ENCODE peak calls at places on chromosomes 13 and 19, in seven cellular contexts. F, J, O, C, Z, Q and K are unnamed samples.
A peak's percentile ranks its signal among the peaks of the same experiment; 100 is the strongest.

GRCh38 chr13:22055259-22055658 is 384.4 kb downstream of the FGF9 start:
- DNase-seq in C (no peak), J (no peak), Z (no peak), Q (no peak), O (no peak), F (no peak), K (no peak)

GRCh38 chr13:99297330-99297729 is 9.9 kb downstream of the GPR183 start:
- DNase-seq in J (no peak), O (no peak), C (no peak), Z (no peak), F (no peak), Q (no peak), K (no peak)

GRCh38 chr13:45456196-45456972 is 8.4 kb upstream of the COG3 start:
- DNase-seq in O (no peak), J (peak; percentile 72), Q (no peak), Z (no peak), F (peak; percentile 66), C (no peak), K (no peak)

GRCh38 chr13:59318320-59318930 is 845.3 kb downstream of the DIAPH3 start:
- DNase-seq in J (peak; percentile 37), O (peak; percentile 21), F (peak; percentile 8), Q (peak; percentile 69), Z (peak; percentile 64), C (peak; percentile 63), K (peak; percentile 90)

GRCh38 chr13:60572003-60572792 is 175.2 kb downstream of the TDRD3 start:
- DNase-seq in J (peak; percentile 69), C (no peak), Z (no peak), Q (no peak), O (no peak), F (peak; percentile 33), K (no peak)

GRCh38 chr19:18290250-18291018 is 9.0 kb upstream of the JUND start:
- DNase-seq in O (peak; percentile 37), J (no peak), Q (no peak), Z (no peak), F (no peak), C (no peak), K (no peak)

GRCh38 chr13:44355643-44356042 is 18.0 kb upstream of the SERP2 start:
- DNase-seq in C (no peak), Z (no peak), O (no peak), J (no peak), F (no peak), Q (no peak), K (no peak)

GRCh38 chr19:5078179-5078578 is 109.3 kb downstream of the KDM4B start:
- DNase-seq in Z (no peak), J (no peak), F (no peak), Q (no peak), O (no peak), C (no peak), K (no peak)

GRCh38 chr19:5966215-5966614 is 11.7 kb downstream of the RANBP3 start:
- DNase-seq in Q (no peak), J (peak; percentile 74), F (no peak), C (no peak), O (no peak), Z (no peak), K (no peak)

GRCh38 chr13:110525328-110526319 is 35.9 kb downstream of the RAB20 start:
- DNase-seq in O (no peak), C (no peak), Q (peak; percentile 63), Z (no peak), J (no peak), F (no peak), K (no peak)

GRCh38 chr13:38398810-38399493 is 49.3 kb downstream of the UFM1 start:
- DNase-seq in J (peak; percentile 95), C (no peak), Q (no peak), O (no peak), Z (no peak), F (no peak), K (no peak)

GRCh38 chr13:101552797-101553196 is 100.3 kb downstream of the ITGBL1 start:
- DNase-seq in O (no peak), J (peak; percentile 79), Q (no peak), F (no peak), C (no peak), Z (no peak), K (no peak)

GRCh38 chr13:90918551-90918950 is 428.9 kb upstream of the MIR17HG start:
- DNase-seq in C (no peak), F (no peak), Q (no peak), Z (no peak), J (no peak), O (no peak), K (no peak)

GRCh38 chr13:80486407-80486806 is 145.5 kb upstream of the SPRY2 start:
- DNase-seq in Q (no peak), Z (no peak), J (peak; percentile 31), F (no peak), C (no peak), O (no peak), K (no peak)

GRCh38 chr13:111006508-111007031 is 91.7 kb upstream of the ANKRD10 start:
- DNase-seq in F (no peak), Z (peak; percentile 81), C (no peak), Q (peak; percentile 87), O (peak; percentile 57), J (peak; percentile 83), K (no peak)

GRCh38 chr19:34644991-34645461 is 31.9 kb downstream of the SCGB2B2 start:
- DNase-seq in C (no peak), F (no peak), O (no peak), Z (no peak), J (no peak), Q (no peak), K (no peak)

GRCh38 chr19:49587227-49587626 is 3.8 kb upstream of the PRR12 start:
- DNase-seq in Q (no peak), C (no peak), Z (no peak), F (no peak), J (no peak), O (no peak), K (no peak)

GRCh38 chr13:36857273-36857672 is 38.3 kb downstream of the RFXAP start:
- DNase-seq in F (no peak), J (no peak), Z (no peak), Q (no peak), O (no peak), C (no peak), K (no peak)

GRCh38 chr13:95714142-95714832 is 37.3 kb downstream of the DNAJC3 start:
- DNase-seq in J (peak; percentile 84), F (peak; percentile 67), C (no peak), Q (no peak), Z (no peak), O (no peak), K (no peak)

GRCh38 chr13:109785141-109785891 is 1.1 kb downstream of the IRS2 start:
- DNase-seq in J (peak; percentile 81), Q (no peak), O (no peak), Z (peak; percentile 73), C (peak; percentile 65), F (no peak), K (peak; percentile 61)

DNA sequence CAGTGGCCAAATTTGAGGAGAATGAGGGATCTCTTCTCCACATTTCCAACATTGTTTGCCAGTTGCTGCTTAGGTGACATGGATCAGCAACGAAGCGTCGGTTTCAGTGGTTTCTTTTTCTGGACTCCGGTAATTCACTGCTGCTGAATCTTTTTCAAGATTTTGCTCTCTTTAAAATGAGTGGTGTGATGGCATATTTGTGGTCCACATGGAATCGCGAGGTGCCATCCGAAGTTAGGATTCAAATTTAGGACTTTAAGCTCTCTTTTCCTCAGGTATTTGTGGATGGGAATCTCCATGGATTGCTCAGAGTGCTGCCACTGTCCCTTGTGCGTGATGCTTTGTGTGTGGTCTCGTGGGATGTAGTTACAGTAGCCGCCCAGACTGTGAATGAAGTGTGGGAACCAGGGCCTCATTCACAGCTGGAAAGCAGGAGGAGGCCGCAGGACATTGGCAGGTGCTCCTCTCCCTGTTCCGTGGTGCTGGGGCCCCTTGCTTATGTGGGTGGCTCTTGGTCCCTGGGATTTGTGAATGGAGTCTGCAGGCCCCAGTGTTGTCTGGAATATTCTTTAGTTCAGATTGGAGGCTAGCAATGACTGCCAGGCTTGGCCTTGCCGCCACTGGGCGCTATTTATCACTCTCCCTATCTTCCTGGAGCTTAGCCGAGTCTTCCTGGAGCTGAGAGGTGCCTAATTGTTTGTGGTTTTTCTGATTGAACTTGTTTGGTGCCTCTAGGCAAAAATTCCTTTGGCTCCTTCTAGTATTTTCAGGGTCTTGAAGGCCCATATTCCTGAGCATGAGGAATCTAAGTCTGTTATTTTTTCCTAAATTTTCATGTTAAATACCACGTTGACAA is 1.5 kb downstream of the ILF3 start:
- DNase-seq in C (no peak), F (no peak), J (peak; percentile 54), Q (no peak), O (no peak), Z (no peak), K (peak; percentile 25)
- TF ChIP-seq CTCF in C (no peak), F (no peak), J (peak; percentile 12), Q (no peak), O (peak; percentile 29), Z (peak; percentile 5), K (no peak)

GRCh38 chr13:49098771-49099512 is 121.2 kb upstream of the MLNR start:
- DNase-seq in O (no peak), Q (no peak), J (peak; percentile 30), F (no peak), C (no peak), Z (no peak), K (no peak)
- TF ChIP-seq CTCF in O (peak; percentile 23), Q (peak; percentile 35), J (peak; percentile 28), F (peak; percentile 40), C (peak; percentile 50), Z (peak; percentile 40), K (peak; percentile 34)

GRCh38 chr19:2629491-2630351 is 72.8 kb downstream of the GNG7 start:
- DNase-seq in Z (peak; percentile 42), F (no peak), J (no peak), C (no peak), Q (no peak), O (no peak), K (no peak)
- TF ChIP-seq CTCF in Z (no peak), F (no peak), J (no peak), C (no peak), Q (no peak), O (no peak), K (no peak)

DNA sequence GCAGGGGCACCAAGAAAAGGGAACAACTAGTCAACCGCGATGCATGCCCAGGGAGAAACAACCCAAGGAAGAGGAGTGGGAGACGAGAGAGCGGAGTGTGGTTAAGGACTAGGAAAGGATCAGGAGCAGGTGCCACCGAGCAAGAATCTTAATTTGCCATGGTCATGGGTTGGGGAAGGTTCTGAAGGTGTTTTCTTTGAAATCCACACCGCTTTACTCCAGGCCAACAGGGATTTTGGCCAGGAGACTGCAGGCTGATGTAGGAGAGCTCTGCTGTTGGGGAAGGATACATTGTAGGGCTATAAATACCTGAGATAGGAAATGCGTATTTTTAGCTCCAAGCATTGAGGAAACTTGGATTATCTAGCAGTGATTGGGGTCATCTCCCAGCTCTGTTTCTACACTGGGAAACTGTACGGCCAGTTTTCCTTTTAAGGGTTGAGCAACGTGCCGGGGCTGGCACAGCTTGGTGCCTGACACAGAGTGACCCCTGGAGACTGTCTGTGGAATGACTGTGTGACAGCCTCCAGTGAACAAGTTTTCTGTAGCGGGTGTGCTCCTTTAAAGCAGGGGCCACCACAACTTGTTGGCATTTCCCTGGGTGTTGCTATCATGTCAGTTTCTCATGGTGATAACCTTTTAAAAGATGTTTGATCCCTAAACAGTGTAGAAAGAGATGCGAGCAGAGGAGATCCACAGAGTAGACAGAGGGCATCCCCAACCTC is 34.2 kb downstream of the ZNF536 start:
- DNase-seq in J (peak; percentile 66), F (no peak), C (peak; percentile 73), O (peak; percentile 15), Q (no peak), Z (no peak), K (peak; percentile 38)
- TF ChIP-seq CTCF in J (peak; percentile 29), F (no peak), C (peak; percentile 79), O (peak; percentile 36), Q (peak; percentile 42), Z (peak; percentile 30), K (peak; percentile 52)